ENCODE peak calls at places on chromosomes 4 and X, in six cellular contexts. One of them, this sample, is unnamed. For H3K4me1, the result is how much of the 10 kb centered on the place peaks cover.

GRCh38 chr4:30903493-30903892 is 183.3 kb downstream of the PCDH7 start:
- DNase-seq in A549: no peak
- DNase-seq in endothelial cell of umbilical vein: no peak
- DNase-seq in CD8-positive, alpha-beta T cell: no peak
- DNase-seq in MM.1S: no peak
- DNase-seq in upper lobe of left lung: no peak
- DNase-seq in this sample: no peak

GRCh38 chr4:3713346-3713745 is 52.8 kb upstream of the ADRA2C start:
- DNase-seq in A549: no peak
- DNase-seq in endothelial cell of umbilical vein: no peak
- DNase-seq in CD8-positive, alpha-beta T cell: no peak
- DNase-seq in MM.1S: no peak
- DNase-seq in upper lobe of left lung: no peak
- DNase-seq in this sample: no peak

GRCh38 chr4:168569066-168569908 is 72.4 kb downstream of the PALLD start:
- DNase-seq in A549: no peak
- DNase-seq in endothelial cell of umbilical vein: peak
- DNase-seq in CD8-positive, alpha-beta T cell: no peak
- DNase-seq in MM.1S: no peak
- DNase-seq in upper lobe of left lung: peak
- DNase-seq in this sample: no peak

GRCh38 chrX:155718964-155719586 is 106.3 kb upstream of the TMLHE start:
- DNase-seq in A549: no peak
- DNase-seq in endothelial cell of umbilical vein: no peak
- DNase-seq in CD8-positive, alpha-beta T cell: no peak
- DNase-seq in MM.1S: peak
- DNase-seq in upper lobe of left lung: no peak
- DNase-seq in this sample: no peak

GRCh38 chr4:168475745-168476144 is 4.5 kb downstream of the DDX60L start:
- DNase-seq in A549: no peak
- DNase-seq in endothelial cell of umbilical vein: no peak
- DNase-seq in CD8-positive, alpha-beta T cell: no peak
- DNase-seq in MM.1S: no peak
- DNase-seq in upper lobe of left lung: no peak
- DNase-seq in this sample: no peak

GRCh38 chr4:41746440-41747229 is 1.9 kb downstream of the PHOX2B start:
- DNase-seq in A549: no peak
- DNase-seq in endothelial cell of umbilical vein: no peak
- DNase-seq in CD8-positive, alpha-beta T cell: no peak
- DNase-seq in MM.1S: no peak
- DNase-seq in upper lobe of left lung: no peak
- DNase-seq in this sample: no peak

GRCh38 chr4:100098681-100099080 is 91.6 kb downstream of the DDIT4L start:
- DNase-seq in A549: no peak
- DNase-seq in endothelial cell of umbilical vein: no peak
- DNase-seq in CD8-positive, alpha-beta T cell: no peak
- DNase-seq in MM.1S: no peak
- DNase-seq in upper lobe of left lung: no peak
- DNase-seq in this sample: no peak

GRCh38 chr4:2689114-2689513 is 67.0 kb downstream of the TNIP2 start:
- DNase-seq in A549: no peak
- DNase-seq in endothelial cell of umbilical vein: no peak
- DNase-seq in CD8-positive, alpha-beta T cell: no peak
- DNase-seq in MM.1S: no peak
- DNase-seq in upper lobe of left lung: no peak
- DNase-seq in this sample: no peak

GRCh38 chr4:11130195-11130975 is 298.3 kb downstream of the HS3ST1 start:
- DNase-seq in A549: no peak
- DNase-seq in endothelial cell of umbilical vein: no peak
- DNase-seq in CD8-positive, alpha-beta T cell: no peak
- DNase-seq in MM.1S: peak
- DNase-seq in upper lobe of left lung: no peak
- DNase-seq in this sample: no peak

GRCh38 chrX:117977521-117977920 is 139.1 kb downstream of the KLHL13 start:
- DNase-seq in A549: no peak
- DNase-seq in endothelial cell of umbilical vein: no peak
- DNase-seq in CD8-positive, alpha-beta T cell: no peak
- DNase-seq in MM.1S: no peak
- DNase-seq in upper lobe of left lung: no peak
- DNase-seq in this sample: no peak

GRCh38 chr4:51894246-51894645 is 51.3 kb downstream of the DCUN1D4 start:
- DNase-seq in A549: no peak
- DNase-seq in endothelial cell of umbilical vein: peak
- DNase-seq in CD8-positive, alpha-beta T cell: no peak
- DNase-seq in MM.1S: no peak
- DNase-seq in upper lobe of left lung: no peak
- DNase-seq in this sample: no peak

GRCh38 chr4:14092741-14093140 is 465.2 kb upstream of the BOD1L1 start:
- DNase-seq in A549: no peak
- DNase-seq in endothelial cell of umbilical vein: no peak
- DNase-seq in CD8-positive, alpha-beta T cell: no peak
- DNase-seq in MM.1S: no peak
- DNase-seq in upper lobe of left lung: no peak
- DNase-seq in this sample: no peak

GRCh38 chr4:23084559-23085248 is 392.0 kb downstream of the GBA3 start:
- DNase-seq in A549: no peak
- DNase-seq in endothelial cell of umbilical vein: no peak
- DNase-seq in CD8-positive, alpha-beta T cell: no peak
- DNase-seq in MM.1S: no peak
- DNase-seq in upper lobe of left lung: no peak
- DNase-seq in this sample: no peak

GRCh38 chr4:14196141-14196540 is 568.6 kb upstream of the BOD1L1 start:
- DNase-seq in A549: no peak
- DNase-seq in endothelial cell of umbilical vein: peak
- DNase-seq in CD8-positive, alpha-beta T cell: no peak
- DNase-seq in MM.1S: peak
- DNase-seq in upper lobe of left lung: peak
- DNase-seq in this sample: no peak

GRCh38 chr4:184649971-184650855 is 675 bp downstream of the PRIMPOL start:
- DNase-seq in A549: no peak
- DNase-seq in endothelial cell of umbilical vein: peak
- DNase-seq in CD8-positive, alpha-beta T cell: no peak
- DNase-seq in MM.1S: peak
- DNase-seq in upper lobe of left lung: peak
- DNase-seq in this sample: no peak

GRCh38 chr4:184818216-184818564 is 7.6 kb downstream of the ACSL1 start:
- DNase-seq in A549: no peak
- DNase-seq in endothelial cell of umbilical vein: no peak
- DNase-seq in CD8-positive, alpha-beta T cell: no peak
- DNase-seq in MM.1S: peak
- DNase-seq in upper lobe of left lung: no peak
- DNase-seq in this sample: no peak

GRCh38 chrX:13747836-13748235 is 13.3 kb downstream of the OFD1 start:
- DNase-seq in A549: peak
- DNase-seq in endothelial cell of umbilical vein: peak
- DNase-seq in CD8-positive, alpha-beta T cell: peak
- DNase-seq in MM.1S: no peak
- DNase-seq in upper lobe of left lung: no peak
- DNase-seq in this sample: peak

GRCh38 chr4:39204543-39204942 is 22.2 kb downstream of the WDR19 start:
- DNase-seq in A549: no peak
- DNase-seq in endothelial cell of umbilical vein: no peak
- DNase-seq in CD8-positive, alpha-beta T cell: no peak
- DNase-seq in MM.1S: no peak
- DNase-seq in upper lobe of left lung: no peak
- DNase-seq in this sample: no peak

GRCh38 chrX:30883141-30883540 is 5.9 kb downstream of the TAB3 start:
- DNase-seq in A549: no peak
- DNase-seq in endothelial cell of umbilical vein: no peak
- DNase-seq in CD8-positive, alpha-beta T cell: no peak
- DNase-seq in MM.1S: no peak
- DNase-seq in upper lobe of left lung: no peak
- DNase-seq in this sample: no peak

GRCh38 chr4:164210377-164210776 is 543.6 kb upstream of the SMIM31 start:
- DNase-seq in A549: no peak
- DNase-seq in endothelial cell of umbilical vein: no peak
- DNase-seq in CD8-positive, alpha-beta T cell: no peak
- DNase-seq in MM.1S: no peak
- DNase-seq in upper lobe of left lung: no peak
- DNase-seq in this sample: no peak

GRCh38 chrX:1077140-1077539 is 135.3 kb downstream of the CRLF2 start:
- DNase-seq in A549: no peak
- DNase-seq in endothelial cell of umbilical vein: no peak
- DNase-seq in CD8-positive, alpha-beta T cell: no peak
- DNase-seq in MM.1S: no peak
- DNase-seq in upper lobe of left lung: no peak
- DNase-seq in this sample: no peak

GRCh38 chr4:96102541-96103018 is 262.7 kb downstream of the PDHA2 start:
- DNase-seq in A549: no peak
- DNase-seq in endothelial cell of umbilical vein: peak
- DNase-seq in CD8-positive, alpha-beta T cell: no peak
- DNase-seq in MM.1S: no peak
- DNase-seq in upper lobe of left lung: no peak
- DNase-seq in this sample: no peak

GRCh38 chr4:128863314-128864075 is 54.0 kb downstream of the JADE1 start:
- DNase-seq in A549: peak
- DNase-seq in endothelial cell of umbilical vein: peak
- DNase-seq in CD8-positive, alpha-beta T cell: peak
- DNase-seq in MM.1S: peak
- DNase-seq in upper lobe of left lung: peak
- DNase-seq in this sample: peak

GRCh38 chr4:63063765-63064164 is 1345.5 kb downstream of the TECRL start:
- DNase-seq in A549: no peak
- DNase-seq in endothelial cell of umbilical vein: no peak
- DNase-seq in CD8-positive, alpha-beta T cell: no peak
- DNase-seq in MM.1S: no peak
- DNase-seq in upper lobe of left lung: no peak
- DNase-seq in this sample: no peak

GRCh38 chrX:123673813-123674212 is 59.0 kb downstream of the THOC2 start:
- DNase-seq in A549: no peak
- DNase-seq in endothelial cell of umbilical vein: no peak
- DNase-seq in CD8-positive, alpha-beta T cell: no peak
- DNase-seq in MM.1S: no peak
- DNase-seq in upper lobe of left lung: no peak
- DNase-seq in this sample: no peak
- H3K27ac ChIP-seq in A549: no peak
- H3K27ac ChIP-seq in endothelial cell of umbilical vein: no peak
- H3K27ac ChIP-seq in CD8-positive, alpha-beta T cell: no peak
- H3K27ac ChIP-seq in MM.1S: no peak
- H3K27ac ChIP-seq in upper lobe of left lung: no peak
- H3K27ac ChIP-seq in this sample: no peak

DNA sequence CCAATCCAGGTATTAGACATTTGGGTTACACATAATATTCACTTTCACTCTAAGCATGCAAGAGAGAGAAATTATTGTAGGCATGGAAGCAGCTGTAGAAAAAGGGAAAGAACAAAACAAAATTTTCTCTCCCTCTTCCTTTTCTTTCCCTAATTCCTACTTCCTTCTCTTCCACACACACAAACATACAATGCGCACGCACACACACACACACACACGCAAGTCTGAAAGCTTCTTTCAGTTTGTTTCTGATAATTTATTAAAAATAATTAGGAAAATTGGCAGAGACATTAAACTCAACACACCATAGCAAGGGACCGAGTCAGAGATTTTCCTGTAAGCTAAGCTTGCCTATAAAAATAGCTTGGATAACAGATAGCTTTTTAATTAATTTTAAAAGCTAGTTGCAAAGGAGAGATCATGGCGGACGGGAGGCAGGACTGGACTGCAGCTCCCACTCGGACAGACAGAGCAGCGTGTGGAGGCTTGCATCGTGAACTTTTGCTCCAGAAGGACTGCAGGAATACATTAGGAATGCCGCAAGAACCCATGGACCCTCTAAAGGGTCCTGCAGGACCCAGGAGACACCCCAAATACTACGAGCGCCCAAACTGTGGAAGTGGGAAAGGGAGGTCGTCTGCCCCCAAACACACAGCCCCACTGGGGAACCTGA is 92.6 kb upstream of the MAPK10 start:
- DNase-seq in A549: no peak
- DNase-seq in endothelial cell of umbilical vein: no peak
- DNase-seq in CD8-positive, alpha-beta T cell: no peak
- DNase-seq in MM.1S: no peak
- DNase-seq in upper lobe of left lung: no peak
- DNase-seq in this sample: no peak
- H3K4me3 ChIP-seq in A549: no peak
- H3K4me3 ChIP-seq in endothelial cell of umbilical vein: no peak
- H3K4me3 ChIP-seq in CD8-positive, alpha-beta T cell: no peak
- H3K4me3 ChIP-seq in MM.1S: no peak
- H3K4me3 ChIP-seq in upper lobe of left lung: peak
- H3K4me3 ChIP-seq in this sample: no peak

GRCh38 chr4:182169987-182170386 is 73.2 kb upstream of the TENM3 start:
- DNase-seq in A549: no peak
- DNase-seq in endothelial cell of umbilical vein: no peak
- DNase-seq in CD8-positive, alpha-beta T cell: no peak
- DNase-seq in MM.1S: no peak
- DNase-seq in upper lobe of left lung: no peak
- DNase-seq in this sample: no peak
- H3K4me1 ChIP-seq in A549: under half
- H3K4me1 ChIP-seq in endothelial cell of umbilical vein: under half
- H3K4me1 ChIP-seq in CD8-positive, alpha-beta T cell: under half
- H3K4me1 ChIP-seq in MM.1S: under half
- H3K4me1 ChIP-seq in upper lobe of left lung: under half
- H3K4me1 ChIP-seq in this sample: under half

GRCh38 chr4:40524642-40525041 is 105.0 kb downstream of the RBM47 start:
- DNase-seq in A549: no peak
- DNase-seq in endothelial cell of umbilical vein: no peak
- DNase-seq in CD8-positive, alpha-beta T cell: no peak
- DNase-seq in MM.1S: no peak
- DNase-seq in upper lobe of left lung: no peak
- DNase-seq in this sample: no peak
- H3K27ac ChIP-seq in A549: peak
- H3K27ac ChIP-seq in endothelial cell of umbilical vein: no peak
- H3K27ac ChIP-seq in CD8-positive, alpha-beta T cell: no peak
- H3K27ac ChIP-seq in MM.1S: no peak
- H3K27ac ChIP-seq in upper lobe of left lung: no peak
- H3K27ac ChIP-seq in this sample: no peak

This sample was measured in CD8-positive, alpha-beta memory T cell.